ENCODE peak calls at places on chromosomes 2 and 18, in four cellular contexts. One of them, this sample, is unnamed.

GRCh38 chr2:238528953-238529781 is 102.4 kb downstream of the ASB1 start:
- DNase-seq in retinal pigment epithelial cell: no peak
- DNase-seq in tibial artery: no peak
- DNase-seq in tibial nerve: no peak
- DNase-seq in this sample: no peak

GRCh38 chr2:31049264-31049663 is 89.0 kb downstream of the GALNT14 start:
- DNase-seq in retinal pigment epithelial cell: no peak
- DNase-seq in tibial artery: no peak
- DNase-seq in tibial nerve: no peak
- DNase-seq in this sample: peak; percentile 49

GRCh38 chr18:62957885-62958472 is 242.6 kb downstream of the PHLPP1 start:
- DNase-seq in retinal pigment epithelial cell: no peak
- DNase-seq in tibial artery: no peak
- DNase-seq in tibial nerve: peak; percentile 63
- DNase-seq in this sample: no peak

GRCh38 chr2:144946263-144946662 is 426.3 kb upstream of the ZEB2 start:
- DNase-seq in retinal pigment epithelial cell: no peak
- DNase-seq in tibial artery: no peak
- DNase-seq in tibial nerve: no peak
- DNase-seq in this sample: no peak

GRCh38 chr2:15941970-15942710 is 1.8 kb downstream of the MYCN start:
- DNase-seq in retinal pigment epithelial cell: no peak
- DNase-seq in tibial artery: no peak
- DNase-seq in tibial nerve: no peak
- DNase-seq in this sample: peak; percentile 46

GRCh38 chr2:225806105-225806504 is 406.6 kb downstream of the NYAP2 start:
- DNase-seq in retinal pigment epithelial cell: no peak
- DNase-seq in tibial artery: no peak
- DNase-seq in tibial nerve: no peak
- DNase-seq in this sample: no peak

GRCh38 chr2:102726128-102727087 is 35.4 kb upstream of the TMEM182 start:
- DNase-seq in retinal pigment epithelial cell: no peak
- DNase-seq in tibial artery: no peak
- DNase-seq in tibial nerve: no peak
- DNase-seq in this sample: no peak

GRCh38 chr2:121505005-121505404 is 25.7 kb upstream of the RNU4ATAC start:
- DNase-seq in retinal pigment epithelial cell: peak; percentile 41
- DNase-seq in tibial artery: no peak
- DNase-seq in tibial nerve: no peak
- DNase-seq in this sample: no peak

GRCh38 chr2:213171147-213171546 is 19.7 kb upstream of the IKZF2 start:
- DNase-seq in retinal pigment epithelial cell: no peak
- DNase-seq in tibial artery: no peak
- DNase-seq in tibial nerve: no peak
- DNase-seq in this sample: no peak

GRCh38 chr2:203914546-203915169 is 21.9 kb upstream of the ICOS start:
- DNase-seq in retinal pigment epithelial cell: no peak
- DNase-seq in tibial artery: no peak
- DNase-seq in tibial nerve: no peak
- DNase-seq in this sample: no peak

GRCh38 chr2:159251296-159252173 is 35.0 kb downstream of the WDSUB1 start:
- DNase-seq in retinal pigment epithelial cell: no peak
- DNase-seq in tibial artery: no peak
- DNase-seq in tibial nerve: no peak
- DNase-seq in this sample: no peak

GRCh38 chr2:74867841-74868658 is 34.1 kb downstream of the HK2 start:
- DNase-seq in retinal pigment epithelial cell: no peak
- DNase-seq in tibial artery: peak; percentile 76
- DNase-seq in tibial nerve: no peak
- DNase-seq in this sample: no peak

GRCh38 chr2:65420712-65421431 is 11.5 kb downstream of the SPRED2 start:
- DNase-seq in retinal pigment epithelial cell: peak; percentile 24
- DNase-seq in tibial artery: no peak
- DNase-seq in tibial nerve: no peak
- DNase-seq in this sample: no peak

GRCh38 chr2:10170256-10170655 is 47.7 kb downstream of the RRM2 start:
- DNase-seq in retinal pigment epithelial cell: peak; percentile 17
- DNase-seq in tibial artery: no peak
- DNase-seq in tibial nerve: no peak
- DNase-seq in this sample: no peak

GRCh38 chr2:176852667-176853066 is 359.9 kb upstream of the HNRNPA3 start:
- DNase-seq in retinal pigment epithelial cell: no peak
- DNase-seq in tibial artery: no peak
- DNase-seq in tibial nerve: no peak
- DNase-seq in this sample: no peak

GRCh38 chr2:10400568-10400977 is 47.6 kb downstream of the ODC1 start:
- DNase-seq in retinal pigment epithelial cell: no peak
- DNase-seq in tibial artery: peak; percentile 74
- DNase-seq in tibial nerve: peak; percentile 41
- DNase-seq in this sample: no peak

GRCh38 chr18:13379062-13379800 is 160.7 kb downstream of the LDLRAD4 start:
- DNase-seq in retinal pigment epithelial cell: no peak
- DNase-seq in tibial artery: no peak
- DNase-seq in tibial nerve: no peak
- DNase-seq in this sample: no peak

GRCh38 chr2:219454217-219454616 is 19.6 kb downstream of the SPEG start:
- DNase-seq in retinal pigment epithelial cell: no peak
- DNase-seq in tibial artery: no peak
- DNase-seq in tibial nerve: no peak
- DNase-seq in this sample: no peak